ENCODE peak calls at places on chromosome 19, in seven cellular contexts. One of them, this sample, is unnamed.

GRCh38 chr19:2330632-2331284 is 2.3 kb downstream of the SPPL2B start:
- DNase-seq in astrocyte: no peak
- DNase-seq in PC-3: no peak
- DNase-seq in retinal pigment epithelial cell: no peak
- DNase-seq in HepG2: peak
- DNase-seq in uterus: no peak
- DNase-seq in mucosa of descending colon: peak
- DNase-seq in this sample: no peak

GRCh38 chr19:47471733-47472457 is at the start of gene SLC8A2:
- DNase-seq in astrocyte: peak
- DNase-seq in PC-3: peak
- DNase-seq in retinal pigment epithelial cell: peak
- DNase-seq in HepG2: peak
- DNase-seq in uterus: peak
- DNase-seq in mucosa of descending colon: peak
- DNase-seq in this sample: peak

GRCh38 chr19:18672606-18673337 is 10.7 kb upstream of the CRTC1 start:
- DNase-seq in astrocyte: peak
- DNase-seq in PC-3: no peak
- DNase-seq in retinal pigment epithelial cell: no peak
- DNase-seq in HepG2: no peak
- DNase-seq in uterus: peak
- DNase-seq in mucosa of descending colon: no peak
- DNase-seq in this sample: peak

GRCh38 chr19:11747277-11747676 is 8.5 kb upstream of the ZNF823 start:
- DNase-seq in astrocyte: no peak
- DNase-seq in PC-3: no peak
- DNase-seq in retinal pigment epithelial cell: no peak
- DNase-seq in HepG2: no peak
- DNase-seq in uterus: no peak
- DNase-seq in mucosa of descending colon: no peak
- DNase-seq in this sample: no peak

GRCh38 chr19:19445911-19446361 is 40.5 kb downstream of the GATAD2A start:
- DNase-seq in astrocyte: peak
- DNase-seq in PC-3: no peak
- DNase-seq in retinal pigment epithelial cell: no peak
- DNase-seq in HepG2: no peak
- DNase-seq in uterus: no peak
- DNase-seq in mucosa of descending colon: peak
- DNase-seq in this sample: peak

GRCh38 chr19:6238643-6239281 is 41.0 kb downstream of the MLLT1 start:
- DNase-seq in astrocyte: peak
- DNase-seq in PC-3: peak
- DNase-seq in retinal pigment epithelial cell: no peak
- DNase-seq in HepG2: no peak
- DNase-seq in uterus: peak
- DNase-seq in mucosa of descending colon: peak
- DNase-seq in this sample: peak

GRCh38 chr19:20247016-20247683 is 80.1 kb downstream of the ZNF486 start:
- DNase-seq in astrocyte: peak
- DNase-seq in PC-3: peak
- DNase-seq in retinal pigment epithelial cell: no peak
- DNase-seq in HepG2: no peak
- DNase-seq in uterus: peak
- DNase-seq in mucosa of descending colon: peak
- DNase-seq in this sample: peak

GRCh38 chr19:6204866-6205723 is 69.6 kb downstream of the ACSBG2 start:
- DNase-seq in astrocyte: no peak
- DNase-seq in PC-3: no peak
- DNase-seq in retinal pigment epithelial cell: no peak
- DNase-seq in HepG2: peak
- DNase-seq in uterus: no peak
- DNase-seq in mucosa of descending colon: no peak
- DNase-seq in this sample: no peak

GRCh38 chr19:31280266-31281006 is 68.8 kb downstream of the TSHZ3 start:
- DNase-seq in astrocyte: no peak
- DNase-seq in PC-3: no peak
- DNase-seq in retinal pigment epithelial cell: no peak
- DNase-seq in HepG2: no peak
- DNase-seq in uterus: no peak
- DNase-seq in mucosa of descending colon: no peak
- DNase-seq in this sample: peak

GRCh38 chr19:53580871-53581835 is 43.2 kb downstream of the ZNF331 start:
- DNase-seq in astrocyte: no peak
- DNase-seq in PC-3: no peak
- DNase-seq in retinal pigment epithelial cell: no peak
- DNase-seq in HepG2: no peak
- DNase-seq in uterus: no peak
- DNase-seq in mucosa of descending colon: no peak
- DNase-seq in this sample: no peak

GRCh38 chr19:40523322-40524047 is 53.2 kb upstream of the SHKBP1 start:
- DNase-seq in astrocyte: peak
- DNase-seq in PC-3: peak
- DNase-seq in retinal pigment epithelial cell: peak
- DNase-seq in HepG2: peak
- DNase-seq in uterus: peak
- DNase-seq in mucosa of descending colon: peak
- DNase-seq in this sample: peak

GRCh38 chr19:19110410-19111137 is 27.7 kb downstream of the TMEM161A start:
- DNase-seq in astrocyte: no peak
- DNase-seq in PC-3: no peak
- DNase-seq in retinal pigment epithelial cell: no peak
- DNase-seq in HepG2: no peak
- DNase-seq in uterus: no peak
- DNase-seq in mucosa of descending colon: no peak
- DNase-seq in this sample: no peak

GRCh38 chr19:47231215-47232054 is 436 bp upstream of the BBC3 start:
- DNase-seq in astrocyte: peak
- DNase-seq in PC-3: peak
- DNase-seq in retinal pigment epithelial cell: no peak
- DNase-seq in HepG2: peak
- DNase-seq in uterus: peak
- DNase-seq in mucosa of descending colon: peak
- DNase-seq in this sample: peak

GRCh38 chr19:19280561-19280960 is 7.5 kb upstream of the TM6SF2 start:
- DNase-seq in astrocyte: no peak
- DNase-seq in PC-3: no peak
- DNase-seq in retinal pigment epithelial cell: no peak
- DNase-seq in HepG2: no peak
- DNase-seq in uterus: no peak
- DNase-seq in mucosa of descending colon: no peak
- DNase-seq in this sample: no peak

GRCh38 chr19:50427318-50427925 is 5.3 kb upstream of the MYBPC2 start:
- DNase-seq in astrocyte: no peak
- DNase-seq in PC-3: no peak
- DNase-seq in retinal pigment epithelial cell: no peak
- DNase-seq in HepG2: no peak
- DNase-seq in uterus: no peak
- DNase-seq in mucosa of descending colon: no peak
- DNase-seq in this sample: no peak

GRCh38 chr19:2032296-2032941 is 16.9 kb upstream of the BTBD2 start:
- DNase-seq in astrocyte: peak
- DNase-seq in PC-3: peak
- DNase-seq in retinal pigment epithelial cell: peak
- DNase-seq in HepG2: no peak
- DNase-seq in uterus: peak
- DNase-seq in mucosa of descending colon: peak
- DNase-seq in this sample: peak

GRCh38 chr19:45444318-45445041 is 20.8 kb upstream of the ERCC1 start:
- DNase-seq in astrocyte: peak
- DNase-seq in PC-3: peak
- DNase-seq in retinal pigment epithelial cell: no peak
- DNase-seq in HepG2: peak
- DNase-seq in uterus: peak
- DNase-seq in mucosa of descending colon: peak
- DNase-seq in this sample: no peak

GRCh38 chr19:3149089-3149488 is 13.3 kb downstream of the GNA15 start:
- DNase-seq in astrocyte: no peak
- DNase-seq in PC-3: no peak
- DNase-seq in retinal pigment epithelial cell: no peak
- DNase-seq in HepG2: no peak
- DNase-seq in uterus: no peak
- DNase-seq in mucosa of descending colon: no peak
- DNase-seq in this sample: no peak

GRCh38 chr19:6252066-6252465 is 27.7 kb downstream of the MLLT1 start:
- DNase-seq in astrocyte: no peak
- DNase-seq in PC-3: no peak
- DNase-seq in retinal pigment epithelial cell: no peak
- DNase-seq in HepG2: no peak
- DNase-seq in uterus: no peak
- DNase-seq in mucosa of descending colon: no peak
- DNase-seq in this sample: no peak

GRCh38 chr19:49528211-49528771 is 488 bp downstream of the RCN3 start:
- DNase-seq in astrocyte: peak
- DNase-seq in PC-3: no peak
- DNase-seq in retinal pigment epithelial cell: no peak
- DNase-seq in HepG2: no peak
- DNase-seq in uterus: peak
- DNase-seq in mucosa of descending colon: no peak
- DNase-seq in this sample: no peak

GRCh38 chr19:35206855-35207254 is 21.7 kb downstream of the FAM187B start:
- DNase-seq in astrocyte: no peak
- DNase-seq in PC-3: no peak
- DNase-seq in retinal pigment epithelial cell: no peak
- DNase-seq in HepG2: no peak
- DNase-seq in uterus: no peak
- DNase-seq in mucosa of descending colon: no peak
- DNase-seq in this sample: no peak

GRCh38 chr19:49064029-49064629 is 489 bp downstream of the NTF4 start:
- DNase-seq in astrocyte: no peak
- DNase-seq in PC-3: no peak
- DNase-seq in retinal pigment epithelial cell: no peak
- DNase-seq in HepG2: no peak
- DNase-seq in uterus: no peak
- DNase-seq in mucosa of descending colon: no peak
- DNase-seq in this sample: peak

GRCh38 chr19:13091400-13092161 is 11.1 kb downstream of the LYL1 start:
- DNase-seq in astrocyte: peak
- DNase-seq in PC-3: no peak
- DNase-seq in retinal pigment epithelial cell: peak
- DNase-seq in HepG2: no peak
- DNase-seq in uterus: peak
- DNase-seq in mucosa of descending colon: no peak
- DNase-seq in this sample: peak

GRCh38 chr19:10074153-10074552 is 12.0 kb upstream of the SHFL start:
- DNase-seq in astrocyte: no peak
- DNase-seq in PC-3: peak
- DNase-seq in retinal pigment epithelial cell: no peak
- DNase-seq in HepG2: peak
- DNase-seq in uterus: no peak
- DNase-seq in mucosa of descending colon: no peak
- DNase-seq in this sample: peak
- TF ChIP-seq CTCF in astrocyte: peak
- TF ChIP-seq CTCF in PC-3: peak
- TF ChIP-seq CTCF in retinal pigment epithelial cell: peak
- TF ChIP-seq CTCF in HepG2: peak
- TF ChIP-seq CTCF in uterus: no peak
- TF ChIP-seq CTCF in mucosa of descending colon: no peak
- TF ChIP-seq CTCF in this sample: peak

DNA sequence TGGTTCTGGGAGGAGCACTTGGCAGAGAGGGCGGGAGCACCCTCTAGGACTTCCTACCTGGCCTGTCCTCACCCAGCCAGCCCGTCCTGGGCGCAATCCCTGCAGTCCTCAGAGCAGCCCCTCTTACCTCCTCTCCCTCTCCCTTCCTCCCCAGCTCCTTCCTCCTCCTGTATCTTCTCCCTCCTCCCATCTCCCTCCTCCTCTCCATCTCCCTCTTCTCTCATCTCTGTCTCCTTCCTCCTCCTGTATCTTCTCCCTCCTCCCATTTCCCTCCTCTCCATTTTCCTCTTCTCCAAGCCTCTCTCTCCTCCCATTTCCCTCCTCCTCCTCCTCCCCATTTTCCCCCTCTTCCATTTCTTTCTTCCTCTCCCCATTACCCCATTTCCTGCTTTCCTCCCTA is 89.8 kb downstream of the RYR1 start:
- DNase-seq in astrocyte: no peak
- DNase-seq in PC-3: no peak
- DNase-seq in retinal pigment epithelial cell: no peak
- DNase-seq in HepG2: no peak
- DNase-seq in uterus: no peak
- DNase-seq in mucosa of descending colon: no peak
- DNase-seq in this sample: no peak
- H3K4me3 ChIP-seq in astrocyte: no peak
- H3K4me3 ChIP-seq in PC-3: no peak
- H3K4me3 ChIP-seq in retinal pigment epithelial cell: no peak
- H3K4me3 ChIP-seq in HepG2: no peak
- H3K4me3 ChIP-seq in uterus: no peak
- H3K4me3 ChIP-seq in mucosa of descending colon: no peak
- H3K4me3 ChIP-seq in this sample: no peak

GRCh38 chr19:4441994-4442845 is 15.4 kb downstream of the UBXN6 start:
- DNase-seq in astrocyte: no peak
- DNase-seq in PC-3: no peak
- DNase-seq in retinal pigment epithelial cell: no peak
- DNase-seq in HepG2: no peak
- DNase-seq in uterus: no peak
- DNase-seq in mucosa of descending colon: no peak
- DNase-seq in this sample: no peak

GRCh38 chr19:4442846-4443146 is 14.8 kb downstream of the UBXN6 start:
- DNase-seq in astrocyte: no peak
- DNase-seq in PC-3: no peak
- DNase-seq in retinal pigment epithelial cell: no peak
- DNase-seq in HepG2: no peak
- DNase-seq in uterus: no peak
- DNase-seq in mucosa of descending colon: no peak
- DNase-seq in this sample: no peak

GRCh38 chr19:4444765-4445741 is 12.5 kb downstream of the UBXN6 start:
- DNase-seq in astrocyte: no peak
- DNase-seq in PC-3: no peak
- DNase-seq in retinal pigment epithelial cell: no peak
- DNase-seq in HepG2: no peak
- DNase-seq in uterus: no peak
- DNase-seq in mucosa of descending colon: no peak
- DNase-seq in this sample: no peak

GRCh38 chr19:4443966-4444764 is 13.4 kb downstream of the UBXN6 start:
- DNase-seq in astrocyte: no peak
- DNase-seq in PC-3: no peak
- DNase-seq in retinal pigment epithelial cell: no peak
- DNase-seq in HepG2: no peak
- DNase-seq in uterus: no peak
- DNase-seq in mucosa of descending colon: no peak
- DNase-seq in this sample: no peak

GRCh38 chr19:4443188-4443587 is 14.4 kb downstream of the UBXN6 start:
- DNase-seq in astrocyte: no peak
- DNase-seq in PC-3: no peak
- DNase-seq in retinal pigment epithelial cell: no peak
- DNase-seq in HepG2: no peak
- DNase-seq in uterus: no peak
- DNase-seq in mucosa of descending colon: no peak
- DNase-seq in this sample: no peak
- TF ChIP-seq CTCF in astrocyte: no peak
- TF ChIP-seq CTCF in PC-3: no peak
- TF ChIP-seq CTCF in retinal pigment epithelial cell: no peak
- TF ChIP-seq CTCF in HepG2: no peak
- TF ChIP-seq CTCF in uterus: no peak
- TF ChIP-seq CTCF in mucosa of descending colon: no peak
- TF ChIP-seq CTCF in this sample: no peak

DNA sequence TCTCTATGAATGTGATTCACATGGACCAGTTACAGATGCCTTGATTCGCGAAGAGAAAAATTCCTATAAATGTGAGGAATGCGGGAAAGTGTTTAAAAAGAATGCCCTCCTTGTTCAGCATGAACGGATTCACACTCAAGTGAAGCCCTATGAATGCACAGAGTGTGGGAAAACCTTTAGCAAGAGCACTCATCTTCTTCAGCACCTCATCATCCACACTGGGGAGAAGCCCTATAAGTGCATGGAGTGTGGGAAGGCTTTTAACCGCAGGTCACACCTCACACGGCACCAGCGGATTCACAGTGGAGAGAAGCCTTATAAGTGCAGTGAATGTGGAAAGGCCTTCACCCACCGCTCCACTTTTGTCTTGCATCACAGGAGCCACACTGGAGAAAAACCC is 7.7 kb downstream of the ZNF543 start:
- DNase-seq in astrocyte: no peak
- DNase-seq in PC-3: no peak
- DNase-seq in retinal pigment epithelial cell: no peak
- DNase-seq in HepG2: no peak
- DNase-seq in uterus: no peak
- DNase-seq in mucosa of descending colon: no peak
- DNase-seq in this sample: no peak
- H3K4me3 ChIP-seq in astrocyte: no peak
- H3K4me3 ChIP-seq in PC-3: no peak
- H3K4me3 ChIP-seq in retinal pigment epithelial cell: no peak
- H3K4me3 ChIP-seq in HepG2: no peak
- H3K4me3 ChIP-seq in uterus: no peak
- H3K4me3 ChIP-seq in mucosa of descending colon: no peak
- H3K4me3 ChIP-seq in this sample: no peak